ENCODE peak calls at places on chromosomes 2 and 18, in seven cellular contexts. J is uterus, G is hepatocyte, C is choroid plexus epithelial cell, E is GM12865, K is GM13976, S is body of pancreas. Y is an unnamed sample.

GRCh38 chr2:45237850-45238542 is 228.7 kb upstream of the SIX2 start:
- DNase-seq in J (peak), G (peak), C (peak), E (no peak), K (no peak), S (no peak), Y (no peak)

GRCh38 chr2:88114821-88115220 is 13.0 kb downstream of the FABP1 start:
- DNase-seq in J (no peak), G (no peak), C (peak), E (no peak), K (no peak), S (no peak), Y (no peak)

GRCh38 chr2:223697921-223698645 is 95.9 kb upstream of the SCG2 start:
- DNase-seq in J (no peak), G (no peak), C (no peak), E (no peak), K (no peak), S (no peak), Y (no peak)

GRCh38 chr2:28608061-28608828 is 112.4 kb downstream of the PLB1 start:
- DNase-seq in J (no peak), G (no peak), C (no peak), E (no peak), K (no peak), S (no peak), Y (no peak)

GRCh38 chr2:146128216-146128615 is 1608.3 kb upstream of the ZEB2 start:
- DNase-seq in J (no peak), G (no peak), C (no peak), E (no peak), K (no peak), S (no peak), Y (no peak)

GRCh38 chr2:134307334-134307733 is 53.5 kb downstream of the MGAT5 start:
- DNase-seq in J (no peak), G (no peak), C (peak), E (no peak), K (no peak), S (no peak), Y (no peak)

GRCh38 chr2:148244593-148245292 is 223.9 kb downstream of the MBD5 start:
- DNase-seq in J (no peak), G (no peak), C (peak), E (no peak), K (no peak), S (no peak), Y (no peak)

GRCh38 chr18:4453712-4454547 is 1.2 kb downstream of the DLGAP1 start:
- DNase-seq in J (no peak), G (peak), C (no peak), E (no peak), K (peak), S (no peak), Y (no peak)

GRCh38 chr2:54958717-54959371 is 91.4 kb downstream of the RTN4 start:
- DNase-seq in J (no peak), G (no peak), C (no peak), E (no peak), K (no peak), S (no peak), Y (peak)

GRCh38 chr2:70469435-70469834 is 84.2 kb downstream of the TGFA start:
- DNase-seq in J (no peak), G (no peak), C (no peak), E (no peak), K (no peak), S (no peak), Y (no peak)

GRCh38 chr2:45009303-45009927 is at the start of gene SIX2:
- DNase-seq in J (peak), G (peak), C (peak), E (no peak), K (peak), S (peak), Y (no peak)

GRCh38 chr18:37368110-37368812 is 197.3 kb downstream of the CELF4 start:
- DNase-seq in J (no peak), G (no peak), C (no peak), E (no peak), K (no peak), S (no peak), Y (no peak)

GRCh38 chr2:134466141-134466540 is 212.3 kb downstream of the MGAT5 start:
- DNase-seq in J (no peak), G (peak), C (peak), E (peak), K (peak), S (peak), Y (peak)

GRCh38 chr2:154527962-154528361 is 170.5 kb upstream of the KCNJ3 start:
- DNase-seq in J (no peak), G (no peak), C (no peak), E (peak), K (no peak), S (no peak), Y (no peak)

GRCh38 chr2:1730047-1730937 is 14.0 kb downstream of the PXDN start:
- DNase-seq in J (peak), G (peak), C (peak), E (no peak), K (no peak), S (no peak), Y (no peak)

GRCh38 chr2:223086360-223086981 is 34.5 kb downstream of the KCNE4 start:
- DNase-seq in J (no peak), G (no peak), C (no peak), E (no peak), K (no peak), S (no peak), Y (no peak)

GRCh38 chr18:9173770-9174233 is 37.2 kb downstream of the ANKRD12 start:
- DNase-seq in J (no peak), G (no peak), C (no peak), E (peak), K (no peak), S (no peak), Y (no peak)

GRCh38 chr18:14100503-14101286 is 31.5 kb downstream of the ZNF519 start:
- DNase-seq in J (no peak), G (no peak), C (no peak), E (no peak), K (no peak), S (no peak), Y (no peak)

GRCh38 chr18:27704721-27705361 is 472.1 kb downstream of the CDH2 start:
- DNase-seq in J (no peak), G (no peak), C (peak), E (no peak), K (no peak), S (no peak), Y (no peak)

GRCh38 chr2:68340631-68341329 is 21.0 kb upstream of the CNRIP1 start:
- DNase-seq in J (no peak), G (no peak), C (no peak), E (no peak), K (no peak), S (no peak), Y (no peak)

GRCh38 chr2:217399288-217399687 is 539.4 kb upstream of the TNP1 start:
- DNase-seq in J (no peak), G (no peak), C (no peak), E (no peak), K (no peak), S (no peak), Y (no peak)

GRCh38 chr2:28392297-28393114 is at the start of gene FOSL2:
- DNase-seq in J (peak), G (peak), C (peak), E (peak), K (peak), S (peak), Y (peak)

GRCh38 chr2:190578158-190579057 is 43.9 kb upstream of the NEMP2 start:
- DNase-seq in J (peak), G (peak), C (peak), E (no peak), K (no peak), S (peak), Y (no peak)

GRCh38 chr2:23286765-23287155 is 98.2 kb upstream of the KLHL29 start:
- DNase-seq in J (peak), G (peak), C (peak), E (no peak), K (no peak), S (peak), Y (no peak)

GRCh38 chr2:232458051-232458660 is 2.2 kb downstream of the ALPI start:
- DNase-seq in J (no peak), G (no peak), C (no peak), E (no peak), K (no peak), S (no peak), Y (no peak)

GRCh38 chr2:141554810-141555209 is 576.0 kb downstream of the LRP1B start:
- DNase-seq in J (no peak), G (peak), C (peak), E (peak), K (peak), S (peak), Y (peak)

GRCh38 chr18:24271381-24272331 is 126.0 kb downstream of the OSBPL1A start:
- DNase-seq in J (peak), G (peak), C (peak), E (peak), K (peak), S (peak), Y (no peak)

GRCh38 chr2:112946086-112946485 is 31.7 kb upstream of the IL36G start:
- DNase-seq in J (no peak), G (no peak), C (no peak), E (no peak), K (no peak), S (no peak), Y (no peak)

GRCh38 chr2:41836944-41837343 is 210.9 kb upstream of the PKDCC start:
- DNase-seq in J (no peak), G (peak), C (peak), E (peak), K (no peak), S (no peak), Y (peak)

GRCh38 chr2:12721571-12722444 is 5.1 kb downstream of the TRIB2 start:
- DNase-seq in J (no peak), G (no peak), C (peak), E (peak), K (no peak), S (no peak), Y (no peak)

GRCh38 chr2:159083601-159084000 is 115.2 kb downstream of the TANC1 start:
- DNase-seq in J (no peak), G (no peak), C (peak), E (no peak), K (no peak), S (no peak), Y (no peak)

GRCh38 chr2:48551548-48551947 is 21.6 kb downstream of the STON1 start:
- DNase-seq in J (peak), G (no peak), C (no peak), E (no peak), K (no peak), S (no peak), Y (no peak)

GRCh38 chr2:49714433-49714832 is 560.1 kb upstream of the FSHR start:
- DNase-seq in J (no peak), G (no peak), C (no peak), E (no peak), K (no peak), S (no peak), Y (no peak)

GRCh38 chr2:152694161-152694661 is 23.1 kb downstream of the PRPF40A start:
- DNase-seq in J (no peak), G (peak), C (peak), E (peak), K (no peak), S (no peak), Y (peak)

GRCh38 chr2:128682266-128682665 is 363.6 kb upstream of the HS6ST1 start:
- DNase-seq in J (no peak), G (no peak), C (no peak), E (no peak), K (no peak), S (no peak), Y (no peak)

GRCh38 chr2:36294290-36294689 is 61.3 kb upstream of the CRIM1 start:
- DNase-seq in J (no peak), G (no peak), C (no peak), E (peak), K (no peak), S (no peak), Y (no peak)

GRCh38 chr2:173272895-173273294 is 81.8 kb upstream of the CDCA7 start:
- DNase-seq in J (no peak), G (no peak), C (no peak), E (no peak), K (no peak), S (no peak), Y (no peak)
- TF ChIP-seq CTCF in J (no peak), G (no peak), C (no peak), E (no peak), K (no peak), S (no peak), Y (no peak)

GRCh38 chr2:121906170-121906569 is 150.7 kb downstream of the TSN start:
- DNase-seq in J (no peak), G (no peak), C (no peak), E (no peak), K (no peak), S (no peak), Y (no peak)
- TF ChIP-seq CTCF in J (no peak), G (no peak), C (no peak), E (no peak), K (no peak), S (no peak), Y (no peak)

DNA sequence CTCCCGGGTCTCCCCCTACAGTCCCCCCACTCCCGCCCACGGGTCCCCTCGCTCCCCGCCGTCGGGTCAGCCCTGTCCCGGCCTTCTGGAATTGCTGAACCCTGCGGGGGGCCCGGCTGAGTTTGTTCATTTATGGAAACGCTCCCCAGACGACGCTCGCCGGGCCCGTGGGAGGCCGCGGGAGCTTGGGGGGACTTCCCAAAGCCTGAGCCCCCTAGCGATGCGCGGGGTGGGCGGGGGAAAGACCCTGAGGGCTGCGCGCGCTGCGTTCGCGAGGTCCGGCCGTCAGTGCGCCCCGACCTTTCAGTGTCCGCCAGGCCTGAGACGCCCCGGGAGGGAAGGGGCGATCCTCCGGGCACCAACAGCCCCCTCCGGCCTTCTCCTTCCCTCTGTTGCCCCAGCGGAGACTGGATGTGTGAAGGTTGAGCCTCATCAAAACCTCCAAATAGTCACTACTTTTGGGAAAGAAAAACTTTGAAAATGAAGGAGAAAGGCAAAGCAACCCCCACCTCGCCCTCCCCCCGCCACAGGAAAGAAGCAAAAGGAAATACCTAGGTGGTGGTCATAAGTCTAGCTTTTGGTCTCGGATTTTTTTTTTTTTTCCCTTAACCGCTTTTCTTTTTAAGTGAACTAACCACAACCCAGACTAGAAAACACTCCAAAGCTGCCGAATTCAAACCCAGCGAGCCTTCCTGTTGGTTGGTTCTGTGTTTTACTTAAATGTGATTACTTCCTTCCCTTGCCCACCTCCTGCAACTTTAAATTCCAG is 509 bp upstream of the CYS1 start:
- DNase-seq in J (no peak), G (peak), C (peak), E (peak), K (peak), S (no peak), Y (peak)
- TF ChIP-seq CTCF in J (no peak), G (no peak), C (no peak), E (no peak), K (no peak), S (no peak), Y (no peak)

GRCh38 chr18:46456691-46457090 is 200.3 kb downstream of the LOXHD1 start:
- DNase-seq in J (no peak), G (no peak), C (no peak), E (no peak), K (no peak), S (no peak), Y (no peak)
- TF ChIP-seq CTCF in J (no peak), G (no peak), C (no peak), E (no peak), K (no peak), S (no peak), Y (no peak)

DNA sequence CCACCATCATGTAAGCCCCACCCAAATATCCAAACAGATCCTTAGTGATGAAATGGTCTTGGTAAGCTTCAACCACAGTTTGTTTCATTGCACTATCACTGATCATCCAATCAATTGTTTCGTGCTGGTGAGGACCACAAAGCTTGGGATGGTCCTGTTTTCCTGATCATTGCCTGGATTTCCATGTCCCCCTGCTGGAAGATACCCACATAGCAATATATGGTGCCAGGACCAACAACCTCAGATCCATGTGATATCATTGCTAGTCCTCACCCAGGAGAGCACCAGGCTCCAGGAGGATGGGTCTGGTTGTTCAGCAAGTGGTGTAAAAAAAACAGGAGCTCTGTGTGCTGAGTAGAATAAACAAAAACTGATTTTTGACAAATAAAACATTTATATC is 206.5 kb upstream of the SH3BP4 start:
- DNase-seq in J (no peak), G (no peak), C (no peak), E (no peak), K (no peak), S (no peak), Y (no peak)
- TF ChIP-seq CTCF in J (no peak), G (no peak), C (peak), E (peak), K (no peak), S (peak), Y (peak)